ENCODE peak calls at places on chromosomes 16 and 17, in eight cellular contexts. H, F, R, G, D, N, Y and V are unnamed samples.

GRCh38 chr16:46733319-46733830 is 14.8 kb downstream of the MYLK3 start:
- DNase-seq in D (no peak), F (no peak), H (no peak), G (no peak), N (no peak), R (no peak), Y (no peak), V (no peak)

GRCh38 chr17:43803758-43804157 is 23.5 kb downstream of the CFAP97D1 start:
- DNase-seq in D (no peak), Y (no peak), H (no peak), R (no peak), N (no peak), F (no peak), G (no peak), V (peak; percentile 70)

GRCh38 chr17:17391575-17392370 is 85.0 kb upstream of the MED9 start:
- DNase-seq in G (no peak), D (no peak), H (no peak), F (no peak), R (no peak), Y (no peak), N (peak; percentile 26), V (peak; percentile 66)

GRCh38 chr17:63622571-63623390 is 564 bp downstream of the MAP3K3 start:
- DNase-seq in H (peak; percentile 87), G (peak; percentile 78), N (peak; percentile 89), R (peak; percentile 62), Y (peak; percentile 77), F (peak; percentile 83), D (peak; percentile 45), V (peak; percentile 90)

GRCh38 chr17:8807070-8807550 is 7.9 kb upstream of the MFSD6L start:
- DNase-seq in R (no peak), D (no peak), F (no peak), Y (no peak), H (no peak), N (no peak), G (peak; percentile 44), V (peak; percentile 51)

GRCh38 chr17:67481808-67482207 is 104.7 kb downstream of the PITPNC1 start:
- DNase-seq in Y (no peak), N (no peak), R (no peak), F (no peak), G (no peak), D (no peak), H (no peak), V (no peak)

GRCh38 chr16:60815865-60816264 is 1220.4 kb downstream of the CDH8 start:
- DNase-seq in D (no peak), F (no peak), G (no peak), N (no peak), Y (no peak), R (no peak), H (no peak), V (no peak)

GRCh38 chr17:50785942-50786570 is 18.7 kb upstream of the ANKRD40CL start:
- DNase-seq in G (peak; percentile 78), Y (no peak), F (no peak), H (no peak), N (no peak), D (no peak), R (no peak), V (no peak)

GRCh38 chr16:25027781-25028180 is 12.6 kb upstream of the ARHGAP17 start:
- DNase-seq in G (no peak), F (no peak), H (no peak), R (no peak), Y (no peak), D (no peak), N (no peak), V (no peak)

GRCh38 chr16:3589001-3589400 is 11.8 kb upstream of the NLRC3 start:
- DNase-seq in G (no peak), H (no peak), R (no peak), Y (no peak), D (no peak), F (no peak), N (no peak), V (no peak)

GRCh38 chr16:66936462-66936861 is 1.1 kb downstream of the CES2 start:
- DNase-seq in F (no peak), R (no peak), D (no peak), N (peak; percentile 10), G (no peak), Y (no peak), H (no peak), V (no peak)

GRCh38 chr16:66934138-66934838 is at the start of gene CIAO2B:
- DNase-seq in D (peak; percentile 77), N (peak; percentile 95), G (peak; percentile 88), H (peak; percentile 87), R (peak; percentile 90), F (peak; percentile 87), Y (peak; percentile 86), V (peak; percentile 90)

GRCh38 chr16:66936889-66937554 is 1.7 kb downstream of the CES2 start:
- DNase-seq in H (no peak), N (peak; percentile 22), D (no peak), F (no peak), R (no peak), Y (no peak), G (no peak), V (no peak)

GRCh38 chr16:66933776-66934137 is 445 bp downstream of the CIAO2B start:
- DNase-seq in F (no peak), D (no peak), G (no peak), R (no peak), Y (peak; percentile 35), N (no peak), H (no peak), V (no peak)

DNA sequence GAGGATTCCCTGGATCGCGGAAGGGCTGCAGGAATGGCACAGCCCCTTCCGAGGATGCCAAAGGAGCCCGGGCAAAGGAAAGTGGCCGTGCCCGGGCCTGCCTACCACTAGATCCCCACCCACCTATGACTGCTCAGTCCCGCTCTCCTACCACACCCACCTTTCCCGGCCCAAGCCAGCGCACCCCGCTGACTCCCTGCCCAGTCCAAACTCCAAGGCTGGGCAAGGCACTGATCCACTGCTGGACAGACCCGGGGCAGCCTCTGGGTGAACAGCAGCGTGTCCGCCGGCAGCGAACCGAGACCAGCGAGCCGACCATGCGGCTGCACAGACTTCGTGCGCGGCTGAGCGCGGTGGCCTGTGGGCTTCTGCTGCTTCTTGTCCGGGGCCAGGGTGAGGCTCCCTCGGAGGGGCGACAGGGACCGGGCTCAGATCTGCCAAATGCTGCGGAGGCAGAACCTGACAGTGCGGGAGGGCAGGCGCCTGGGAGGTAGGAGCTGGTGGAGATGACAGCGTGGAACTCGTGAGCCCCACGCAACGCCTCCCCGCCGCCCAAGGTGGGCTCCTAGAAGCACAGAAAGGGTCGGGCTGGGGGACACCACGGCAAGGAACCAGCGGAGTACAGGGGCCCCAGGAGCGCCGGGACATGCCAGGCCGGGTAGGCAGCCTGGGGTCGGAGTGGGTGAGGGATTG is at the start of gene CES2:
- DNase-seq in N (peak; percentile 79), H (no peak), Y (peak; percentile 91), F (no peak), R (no peak), D (no peak), G (peak; percentile 79), V (peak; percentile 68)
- H3K36me3 ChIP-seq in N (no peaks in the 10 kb centered on the region), H (no peaks in the 10 kb centered on the region), Y (peaks cover 29% of the 10 kb centered on the region), F (peaks cover 6% of the 10 kb centered on the region), R (no peaks in the 10 kb centered on the region), D (peaks cover 2% of the 10 kb centered on the region), G (no peaks in the 10 kb centered on the region), V (peaks cover 29% of the 10 kb centered on the region)

GRCh38 chr17:57138956-57139576 is 54.0 kb downstream of the AKAP1 start:
- DNase-seq in H (no peak), R (no peak), N (no peak), G (no peak), D (no peak), Y (no peak), F (no peak), V (no peak)

GRCh38 chr17:57135748-57136342 is 50.8 kb downstream of the AKAP1 start:
- DNase-seq in F (no peak), Y (no peak), N (no peak), R (no peak), D (no peak), G (peak; percentile 6), H (no peak), V (no peak)

GRCh38 chr17:57135026-57135747 is 50.1 kb downstream of the AKAP1 start:
- DNase-seq in D (no peak), R (no peak), H (no peak), G (no peak), F (no peak), N (no peak), Y (no peak), V (no peak)

GRCh38 chr17:57138030-57138911 is 53.2 kb downstream of the AKAP1 start:
- DNase-seq in Y (no peak), F (no peak), H (no peak), D (no peak), N (no peak), R (no peak), G (no peak), V (no peak)

GRCh38 chr17:57136355-57136754 is 51.3 kb downstream of the AKAP1 start:
- DNase-seq in N (no peak), Y (no peak), G (no peak), D (no peak), R (no peak), F (no peak), H (peak; percentile 18), V (no peak)
- TF ChIP-seq CTCF in N (no peak), Y (no peak), G (no peak), D (no peak), R (no peak), F (no peak), H (no peak), V (no peak)

DNA sequence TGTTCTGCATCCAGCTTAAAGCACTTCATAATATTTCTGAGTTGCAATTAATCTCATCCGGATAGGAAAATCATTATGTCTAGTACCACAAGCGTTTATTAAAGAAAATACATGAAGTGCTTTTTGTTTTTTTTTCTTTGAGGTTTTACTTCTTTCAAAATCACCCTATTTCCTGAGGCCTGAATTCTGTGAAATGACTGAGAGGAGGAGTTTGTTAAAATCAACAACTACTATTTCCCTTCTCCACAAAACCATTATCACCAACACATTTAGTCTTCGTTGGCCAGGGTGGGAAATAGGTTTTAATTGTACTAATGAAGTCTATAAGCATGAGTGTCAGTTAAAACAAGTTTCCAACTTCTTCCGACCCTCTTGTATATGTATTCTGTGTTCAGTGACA is 50.7 kb upstream of the ADCY7 start:
- DNase-seq in G (no peak), H (no peak), F (no peak), N (no peak), D (no peak), Y (no peak), R (no peak), V (no peak)
- H3K36me3 ChIP-seq in G (no peaks in the 10 kb centered on the region), H (peaks cover 5% of the 10 kb centered on the region), F (peaks cover 34% of the 10 kb centered on the region), N (no peaks in the 10 kb centered on the region), D (peaks cover 7% of the 10 kb centered on the region), Y (peaks cover 45% of the 10 kb centered on the region), R (no peaks in the 10 kb centered on the region), V (peaks cover 53% of the 10 kb centered on the region)

GRCh38 chr17:77701996-77702395 is 256.5 kb upstream of the TNRC6C start:
- DNase-seq in N (no peak), R (no peak), F (no peak), G (no peak), Y (no peak), H (no peak), D (no peak), V (peak; percentile 32)

GRCh38 chr17:77696720-77697460 is 261.6 kb upstream of the TNRC6C start:
- DNase-seq in G (no peak), D (no peak), F (no peak), Y (no peak), N (no peak), H (no peak), R (peak; percentile 53), V (peak; percentile 78)

GRCh38 chr17:77698903-77699615 is 259.4 kb upstream of the TNRC6C start:
- DNase-seq in F (no peak), Y (no peak), D (no peak), H (no peak), G (no peak), R (no peak), N (no peak), V (peak; percentile 42)

GRCh38 chr17:77697480-77698400 is 260.8 kb upstream of the TNRC6C start:
- DNase-seq in Y (no peak), D (no peak), R (no peak), G (no peak), H (no peak), N (no peak), F (no peak), V (peak; percentile 46)

GRCh38 chr17:77700165-77700881 is 258.2 kb upstream of the TNRC6C start:
- DNase-seq in G (no peak), F (no peak), H (no peak), N (no peak), D (no peak), Y (no peak), R (no peak), V (peak; percentile 40)
- TF ChIP-seq CTCF in G (no peak), F (no peak), H (no peak), N (no peak), D (no peak), Y (no peak), R (no peak), V (no peak)